ENCODE peak calls at places on chromosomes 4 and X, in eight cellular contexts. S, O, J, G, Q, H, U and V are unnamed samples.

GRCh38 chr4:29539226-29539625 is 1180.9 kb upstream of the PCDH7 start:
- DNase-seq in S (no peak), O (no peak), J (no peak), G (peak; percentile 72), Q (no peak), H (no peak), U (no peak), V (no peak)

GRCh38 chr4:72896515-72896914 is 173.0 kb downstream of the COX18 start:
- DNase-seq in S (no peak), O (peak; percentile 90), J (no peak), G (peak; percentile 67), Q (no peak), H (no peak), U (no peak), V (peak; percentile 46)

GRCh38 chr4:86944964-86945781 is 10.4 kb downstream of the AFF1 start:
- DNase-seq in S (no peak), O (no peak), J (no peak), G (no peak), Q (no peak), H (no peak), U (no peak), V (no peak)

GRCh38 chr4:4387531-4388311 is 819 bp downstream of the NSG1 start:
- DNase-seq in S (no peak), O (peak; percentile 87), J (no peak), G (no peak), Q (no peak), H (no peak), U (no peak), V (peak; percentile 35)

GRCh38 chrX:124239911-124240310 is 92.5 kb upstream of the TEX13D start:
- DNase-seq in S (no peak), O (no peak), J (no peak), G (no peak), Q (no peak), H (no peak), U (no peak), V (no peak)

GRCh38 chr4:185395255-185395955 is at the start of gene LRP2BP:
- DNase-seq in S (no peak), O (peak; percentile 18), J (no peak), G (peak; percentile 97), Q (no peak), H (no peak), U (no peak), V (no peak)

GRCh38 chr4:76012388-76012801 is 5.1 kb upstream of the CXCL9 start:
- DNase-seq in S (no peak), O (no peak), J (no peak), G (peak; percentile 23), Q (no peak), H (no peak), U (no peak), V (no peak)

GRCh38 chr4:175246941-175247340 is 328.8 kb downstream of the ADAM29 start:
- DNase-seq in S (no peak), O (no peak), J (no peak), G (no peak), Q (no peak), H (no peak), U (no peak), V (no peak)

GRCh38 chrX:104126856-104127255 is 14.5 kb downstream of the ZCCHC18 start:
- DNase-seq in S (no peak), O (no peak), J (no peak), G (no peak), Q (no peak), H (no peak), U (no peak), V (no peak)

GRCh38 chrX:2714551-2714950 is 23.5 kb downstream of the CD99 start:
- DNase-seq in S (no peak), O (no peak), J (no peak), G (no peak), Q (no peak), H (no peak), U (no peak), V (no peak)

GRCh38 chr4:68175562-68176155 is 46.0 kb upstream of the TMPRSS11F start:
- DNase-seq in S (peak; percentile 34), O (peak; percentile 77), J (no peak), G (peak; percentile 59), Q (no peak), H (no peak), U (no peak), V (peak; percentile 82)

GRCh38 chr4:87209696-87210095 is 10.7 kb downstream of the KLHL8 start:
- DNase-seq in S (no peak), O (no peak), J (no peak), G (no peak), Q (no peak), H (no peak), U (peak; percentile 57), V (no peak)

GRCh38 chrX:109270580-109271484 is 211.1 kb downstream of the GUCY2F start:
- DNase-seq in S (no peak), O (no peak), J (no peak), G (no peak), Q (no peak), H (peak; percentile 65), U (no peak), V (no peak)

GRCh38 chr4:74189331-74190043 is 31.6 kb downstream of the MTHFD2L start:
- DNase-seq in S (no peak), O (no peak), J (no peak), G (peak; percentile 75), Q (no peak), H (no peak), U (no peak), V (peak; percentile 78)

GRCh38 chrX:124507276-124507675 is 160.9 kb downstream of the SH2D1A start:
- DNase-seq in S (no peak), O (no peak), J (no peak), G (no peak), Q (no peak), H (no peak), U (no peak), V (no peak)

GRCh38 chr4:6500481-6501135 is 28.2 kb upstream of the PPP2R2C start:
- DNase-seq in S (peak; percentile 6), O (no peak), J (no peak), G (no peak), Q (no peak), H (no peak), U (no peak), V (no peak)

GRCh38 chr4:40804598-40804997 is 54.8 kb downstream of the NSUN7 start:
- DNase-seq in S (no peak), O (no peak), J (no peak), G (no peak), Q (no peak), H (no peak), U (no peak), V (no peak)

GRCh38 chr4:126604273-126604867 is 1028.4 kb upstream of the INTU start:
- DNase-seq in S (no peak), O (no peak), J (no peak), G (peak; percentile 71), Q (no peak), H (no peak), U (peak; percentile 37), V (peak; percentile 62)
- TF ChIP-seq CTCF in S (peak; percentile 33), O (peak; percentile 79), J (no peak), G (peak; percentile 85), Q (no peak), H (peak; percentile 24), U (peak; percentile 68), V (peak; percentile 79)

GRCh38 chrX:137044893-137045292 is 11.1 kb upstream of the GPR101 start:
- DNase-seq in S (no peak), O (no peak), J (no peak), G (no peak), Q (no peak), H (no peak), U (no peak), V (no peak)

GRCh38 chrX:137040113-137040794 is 6.5 kb upstream of the GPR101 start:
- DNase-seq in S (no peak), O (no peak), J (no peak), G (no peak), Q (no peak), H (no peak), U (no peak), V (no peak)

GRCh38 chrX:137043736-137044135 is 9.9 kb upstream of the GPR101 start:
- DNase-seq in S (no peak), O (no peak), J (no peak), G (no peak), Q (no peak), H (no peak), U (no peak), V (no peak)

DNA sequence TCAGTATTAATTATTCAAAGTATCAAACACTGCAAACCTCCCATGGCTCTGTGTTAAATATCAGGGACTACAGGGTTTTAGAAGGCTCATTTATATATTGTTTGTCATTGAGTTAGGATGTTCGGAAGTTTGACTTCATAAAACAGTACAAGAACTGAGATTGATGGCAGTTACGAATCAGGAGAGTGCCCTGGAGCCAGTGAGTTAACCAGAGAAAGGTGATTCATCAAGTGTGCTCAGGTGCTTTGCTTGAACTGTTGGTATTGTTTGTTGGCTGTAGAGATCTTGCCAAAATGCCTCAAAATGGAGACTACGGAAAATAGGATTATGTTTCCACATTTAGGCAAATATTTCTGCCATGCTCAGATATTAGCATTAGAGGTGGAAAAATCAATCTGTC is 7.5 kb upstream of the GPR101 start:
- DNase-seq in S (no peak), O (no peak), J (no peak), G (no peak), Q (no peak), H (no peak), U (no peak), V (no peak)
- H3K27me3 ChIP-seq in S (no peaks in the 10 kb centered on the region), O (peaks cover 7% of the 10 kb centered on the region), J (peaks cover 2% of the 10 kb centered on the region), G (no peaks in the 10 kb centered on the region), Q (no peaks in the 10 kb centered on the region), H (peaks cover 26% of the 10 kb centered on the region), U (no peaks in the 10 kb centered on the region), V (peaks cover 23% of the 10 kb centered on the region)

GRCh38 chrX:135740683-135741149 is 27.3 kb downstream of the CT45A3 start:
- DNase-seq in S (peak; percentile 23), O (peak; percentile 37), J (peak; percentile 1), G (no peak), Q (peak; percentile 44), H (no peak), U (no peak), V (no peak)

GRCh38 chrX:135741192-135741715 is 26.7 kb downstream of the CT45A3 start:
- DNase-seq in S (no peak), O (peak; percentile 42), J (no peak), G (no peak), Q (no peak), H (no peak), U (no peak), V (no peak)

DNA sequence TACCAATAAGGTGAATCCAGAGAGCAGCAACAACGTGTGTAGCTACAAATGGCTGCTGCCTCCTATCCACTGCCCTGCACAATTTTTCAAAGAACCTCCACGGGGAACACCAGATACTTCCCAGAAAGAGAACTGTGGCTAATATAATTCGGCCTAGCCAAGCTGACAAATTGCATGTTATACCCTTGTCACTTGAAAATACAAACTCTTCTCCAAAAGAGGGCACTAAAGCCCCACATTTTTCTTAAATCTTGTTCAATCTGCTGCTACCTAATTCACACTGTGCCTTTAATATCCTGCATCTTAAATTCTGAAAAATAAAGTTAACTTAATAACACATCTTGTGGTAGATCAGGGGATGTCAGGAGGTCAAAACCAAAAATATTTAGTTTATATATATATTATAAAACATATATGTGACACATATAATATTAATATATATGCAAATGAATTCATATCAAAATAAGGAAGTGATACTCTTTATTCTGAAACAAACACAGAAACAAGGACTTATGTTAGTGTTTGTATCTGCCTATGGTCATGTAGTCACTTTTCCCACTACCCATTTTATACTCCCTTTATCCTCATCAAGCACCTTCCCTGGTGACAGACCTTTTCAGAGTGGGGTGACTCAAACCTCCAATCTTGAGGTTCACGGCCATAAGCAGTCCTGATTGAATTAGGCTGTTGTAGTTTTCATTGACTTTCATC is 24.1 kb downstream of the CT45A1 start:
- DNase-seq in S (no peak), O (peak; percentile 76), J (no peak), G (peak; percentile 1), Q (no peak), H (no peak), U (no peak), V (no peak)
- TF ChIP-seq CTCF in S (no peak), O (peak; percentile 19), J (no peak), G (no peak), Q (no peak), H (no peak), U (no peak), V (no peak)

GRCh38 chrX:139965421-139965820 is at the start of gene CXorf66:
- DNase-seq in S (no peak), O (no peak), J (no peak), G (no peak), Q (no peak), H (no peak), U (no peak), V (no peak)
- H3K27me3 ChIP-seq in S (no peaks in the 10 kb centered on the region), O (no peaks in the 10 kb centered on the region), J (no peaks in the 10 kb centered on the region), G (no peaks in the 10 kb centered on the region), Q (no peaks in the 10 kb centered on the region), H (peaks cover 20% of the 10 kb centered on the region), U (no peaks in the 10 kb centered on the region), V (no peaks in the 10 kb centered on the region)